ENCODE peak calls at places on chromosomes 5 and 9, in five cellular contexts. C is CD8-positive, alpha-beta T cell; D is mucosa of descending colon; H is fibroblast of pulmonary artery; A is fibroblast of villous mesenchyme. O is an unnamed sample.

GRCh38 chr5:111681414-111681790 is 75.6 kb downstream of the NREP start:
- DNase-seq in C (no peak), D (no peak), H (no peak), A (peak), O (peak)

GRCh38 chr5:139207302-139208000 is 9.3 kb upstream of the SIL1 start:
- DNase-seq in C (no peak), D (no peak), H (no peak), A (no peak), O (no peak)

GRCh38 chr5:158928405-158928804 is 171.3 kb downstream of the EBF1 start:
- DNase-seq in C (no peak), D (no peak), H (no peak), A (no peak), O (no peak)

GRCh38 chr5:72487151-72487550 is 20.1 kb downstream of the ZNF366 start:
- DNase-seq in C (no peak), D (no peak), H (no peak), A (peak), O (no peak)

GRCh38 chr9:35548571-35548970 is 56.5 kb upstream of the TESK1 start:
- DNase-seq in C (no peak), D (no peak), H (no peak), A (no peak), O (no peak)

GRCh38 chr5:180799902-180800801 is 2.5 kb downstream of the MGAT1 start:
- DNase-seq in C (no peak), D (no peak), H (peak), A (peak), O (peak)

GRCh38 chr9:99433095-99433494 is 211.0 kb downstream of the SEC61B start:
- DNase-seq in C (no peak), D (no peak), H (no peak), A (no peak), O (no peak)

GRCh38 chr5:150515446-150515845 is 7.5 kb downstream of the NDST1 start:
- DNase-seq in C (no peak), D (no peak), H (peak), A (peak), O (peak)

GRCh38 chr9:82255533-82255932 is 267.0 kb downstream of the SPATA31D1 start:
- DNase-seq in C (no peak), D (no peak), H (no peak), A (no peak), O (no peak)

GRCh38 chr5:176550275-176550831 is 1.2 kb downstream of the CDHR2 start:
- DNase-seq in C (no peak), D (peak), H (no peak), A (no peak), O (no peak)

GRCh38 chr9:37119907-37120839 is at the start of gene ZCCHC7:
- DNase-seq in C (peak), D (peak), H (peak), A (peak), O (peak)

GRCh38 chr9:115237383-115238087 is 119.6 kb upstream of the TNC start:
- DNase-seq in C (no peak), D (no peak), H (peak), A (no peak), O (no peak)

GRCh38 chr5:143837306-143837848 is 25.4 kb downstream of the HMHB1 start:
- DNase-seq in C (no peak), D (no peak), H (peak), A (peak), O (peak)

GRCh38 chr5:168400429-168401220 is 85.6 kb upstream of the RARS1 start:
- DNase-seq in C (no peak), D (no peak), H (no peak), A (no peak), O (no peak)

GRCh38 chr5:156273325-156273724 is 53.6 kb upstream of the SGCD start:
- DNase-seq in C (no peak), D (no peak), H (no peak), A (no peak), O (no peak)

GRCh38 chr5:179699640-179700298 is 1.0 kb downstream of the CANX start:
- DNase-seq in C (peak), D (peak), H (peak), A (peak), O (peak)

GRCh38 chr9:119898316-119898715 is 529.1 kb upstream of the BRINP1 start:
- DNase-seq in C (no peak), D (no peak), H (no peak), A (no peak), O (no peak)

GRCh38 chr5:75843319-75843718 is 126.1 kb upstream of the POC5 start:
- DNase-seq in C (no peak), D (no peak), H (no peak), A (no peak), O (no peak)

GRCh38 chr9:89395931-89396710 is 77.8 kb downstream of the SECISBP2 start:
- DNase-seq in C (no peak), D (no peak), H (no peak), A (no peak), O (no peak)

GRCh38 chr5:133849116-133849515 is 119.3 kb downstream of the C5orf15 start:
- DNase-seq in C (no peak), D (no peak), H (no peak), A (no peak), O (no peak)

GRCh38 chr5:36323926-36324781 is 22.5 kb upstream of the RANBP3L start:
- DNase-seq in C (no peak), D (no peak), H (no peak), A (no peak), O (no peak)

GRCh38 chr5:142000176-142000575 is 12.7 kb downstream of the GNPDA1 start:
- DNase-seq in C (no peak), D (no peak), H (no peak), A (no peak), O (no peak)

DNA sequence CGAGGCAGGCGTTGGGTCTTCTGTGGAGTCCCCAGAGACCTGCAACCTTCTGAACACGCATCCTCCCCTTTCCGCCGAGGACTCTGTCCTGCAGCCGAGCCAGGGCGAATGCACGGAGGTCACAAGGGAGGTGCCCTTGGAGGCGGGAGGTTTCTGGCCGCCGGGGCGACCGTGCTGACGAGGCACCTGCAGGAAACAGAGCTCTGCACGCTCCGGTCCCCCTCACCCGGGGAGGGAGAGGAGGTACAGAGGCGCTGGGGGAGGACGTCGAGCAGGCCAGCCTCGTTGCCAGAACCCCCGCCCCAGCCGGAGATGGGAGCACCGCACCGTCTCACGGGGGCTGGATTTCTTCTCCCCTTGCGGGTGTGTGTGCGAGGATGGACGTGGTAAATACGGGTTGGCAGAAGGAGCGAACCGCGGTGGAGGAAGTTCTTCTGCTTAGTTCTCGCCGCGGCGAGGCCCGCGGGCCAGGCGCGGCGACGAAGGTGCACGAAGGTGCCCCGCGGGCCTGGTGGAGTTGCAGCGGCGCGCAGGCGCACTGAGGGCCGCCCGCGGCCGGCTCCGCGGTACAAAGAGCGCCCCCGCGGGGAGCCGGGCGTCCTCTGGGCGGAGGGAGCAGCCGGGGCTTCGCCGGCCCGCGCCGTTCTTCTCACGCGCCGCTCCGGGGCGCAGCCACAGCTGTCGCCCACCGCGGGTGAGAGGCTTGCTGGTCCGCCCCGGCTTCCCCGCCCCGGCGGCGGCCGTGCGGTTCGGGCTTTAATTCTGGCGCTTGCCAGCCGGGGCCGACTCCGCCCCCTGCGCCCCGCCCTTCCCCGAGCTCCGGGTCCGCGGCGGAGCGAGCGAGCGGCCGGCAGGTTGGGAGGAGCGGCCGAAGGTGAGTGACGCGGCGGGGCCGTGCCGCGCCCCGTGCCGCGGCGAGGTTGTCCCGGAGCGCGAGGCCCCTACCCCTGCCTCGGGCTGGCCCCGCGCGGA is 289.5 kb downstream of the DOCK8 start:
- DNase-seq in C (peak), D (peak), H (peak), A (peak), O (peak)
- TF ChIP-seq CTCF in C (peak), D (peak), H (no peak), A (no peak), O (peak)

DNA sequence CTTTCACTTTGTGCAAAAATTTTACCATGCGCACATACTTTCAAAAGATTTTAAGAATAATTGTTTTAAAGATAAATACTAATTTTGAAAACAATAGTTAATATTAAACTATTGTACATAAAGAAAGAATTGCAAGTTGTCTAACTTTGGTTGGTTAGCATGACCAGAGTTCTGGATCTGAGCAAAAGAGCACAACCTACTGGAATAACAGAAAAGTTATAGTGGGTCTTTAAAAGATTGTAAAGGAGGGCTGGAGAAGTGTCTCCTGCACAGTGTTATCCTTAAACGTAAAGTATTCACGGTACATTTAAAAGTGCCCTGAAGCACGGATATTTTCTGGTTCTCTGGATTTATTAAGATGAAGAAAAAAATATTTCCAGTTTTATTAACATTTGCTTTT is 70.6 kb downstream of the GLIS3 start:
- DNase-seq in C (no peak), D (no peak), H (no peak), A (no peak), O (no peak)
- TF ChIP-seq CTCF in C (no peak), D (no peak), H (no peak), A (peak), O (peak)

GRCh38 chr9:109442716-109443115 is 55.4 kb downstream of the PTPN3 start:
- DNase-seq in C (no peak), D (no peak), H (no peak), A (no peak), O (no peak)

GRCh38 chr9:109440117-109440515 is 58.0 kb downstream of the PTPN3 start:
- DNase-seq in C (no peak), D (no peak), H (no peak), A (no peak), O (no peak)

GRCh38 chr9:109440797-109441287 is 57.3 kb downstream of the PTPN3 start:
- DNase-seq in C (peak), D (peak), H (peak), A (peak), O (peak)

GRCh38 chr9:109439378-109440116 is 58.6 kb downstream of the PTPN3 start:
- DNase-seq in C (no peak), D (no peak), H (no peak), A (no peak), O (no peak)

GRCh38 chr9:109441296-109441695 is 56.8 kb downstream of the PTPN3 start:
- DNase-seq in C (no peak), D (no peak), H (peak), A (no peak), O (no peak)
- TF ChIP-seq CTCF in C (no peak), D (no peak), H (peak), A (peak), O (peak)

GRCh38 chr9:16135916-16136315 is 583.1 kb downstream of the CCDC171 start:
- DNase-seq in C (no peak), D (no peak), H (no peak), A (no peak), O (no peak)

GRCh38 chr9:16133032-16133431 is 580.2 kb downstream of the CCDC171 start:
- DNase-seq in C (no peak), D (no peak), H (no peak), A (no peak), O (no peak)

GRCh38 chr9:16134351-16134750 is 581.5 kb downstream of the CCDC171 start:
- DNase-seq in C (no peak), D (no peak), H (no peak), A (no peak), O (no peak)

GRCh38 chr9:16132513-16132912 is 579.7 kb downstream of the CCDC171 start:
- DNase-seq in C (no peak), D (no peak), H (peak), A (peak), O (peak)

GRCh38 chr9:16133556-16134227 is 580.8 kb downstream of the CCDC171 start:
- DNase-seq in C (no peak), D (peak), H (peak), A (peak), O (peak)
- TF ChIP-seq CTCF in C (peak), D (no peak), H (peak), A (peak), O (peak)

GRCh38 chr9:121286973-121287721 is 19.2 kb downstream of the GSN start:
- DNase-seq in C (no peak), D (peak), H (peak), A (peak), O (peak)
- TF ChIP-seq CTCF in C (no peak), D (no peak), H (peak), A (peak), O (peak)

O was measured in brain microvascular endothelial cell.